ENCODE peak calls at places on chromosomes 5 and 9, in eight cellular contexts. I is heart right ventricle, C is OCI-LY7, K is prostate gland, R is lung, U is foreskin fibroblast, O is AG09319, V is GM10248. N is an unnamed sample.
A peak's percentile ranks its signal among the peaks of the same experiment; 100 is the strongest.

GRCh38 chr9:129776938-129777768 is 24.3 kb upstream of the PTGES start:
- DNase-seq in I (peak; percentile 93), C (no peak), K (peak; percentile 49), R (peak; percentile 90), U (peak; percentile 100), O (peak; percentile 98), V (no peak), N (no peak)

GRCh38 chr9:124599121-124599795 is 92.1 kb upstream of the NR5A1 start:
- DNase-seq in I (no peak), C (no peak), K (no peak), R (no peak), U (no peak), O (no peak), V (no peak), N (no peak)

GRCh38 chr5:60719329-60719728 is 19.4 kb upstream of the DEPDC1B start:
- DNase-seq in I (no peak), C (no peak), K (no peak), R (no peak), U (no peak), O (no peak), V (no peak), N (no peak)

GRCh38 chr9:131012023-131012334 is 3.0 kb downstream of the LAMC3 start:
- DNase-seq in I (no peak), C (no peak), K (no peak), R (no peak), U (no peak), O (no peak), V (no peak), N (no peak)

GRCh38 chr9:91700475-91700874 is 249.6 kb downstream of the ROR2 start:
- DNase-seq in I (no peak), C (no peak), K (no peak), R (no peak), U (no peak), O (no peak), V (no peak), N (no peak)

GRCh38 chr9:136295055-136295454 is 8.8 kb downstream of the CCDC187 start:
- DNase-seq in I (no peak), C (no peak), K (no peak), R (no peak), U (no peak), O (no peak), V (no peak), N (no peak)

GRCh38 chr9:20636883-20637440 is 14.7 kb upstream of the MLLT3 start:
- DNase-seq in I (no peak), C (no peak), K (no peak), R (no peak), U (peak; percentile 46), O (no peak), V (no peak), N (no peak)

GRCh38 chr5:151757233-151758140 is 944 bp downstream of the ATOX1 start:
- DNase-seq in I (no peak), C (peak; percentile 34), K (peak; percentile 18), R (no peak), U (peak; percentile 29), O (no peak), V (peak; percentile 36), N (peak; percentile 42)

GRCh38 chr5:81202652-81203051 is 30.5 kb upstream of the CKMT2 start:
- DNase-seq in I (peak; percentile 37), C (no peak), K (no peak), R (no peak), U (peak; percentile 59), O (no peak), V (no peak), N (no peak)

GRCh38 chr9:75889977-75890540 is 414 bp upstream of the PCSK5 start:
- DNase-seq in I (peak; percentile 20), C (no peak), K (peak; percentile 33), R (peak; percentile 52), U (peak; percentile 81), O (no peak), V (peak; percentile 16), N (peak; percentile 20)

GRCh38 chr5:180862645-180863044 is 1.6 kb upstream of the ZFP62 start:
- DNase-seq in I (no peak), C (no peak), K (no peak), R (no peak), U (no peak), O (no peak), V (no peak), N (no peak)

GRCh38 chr9:112174965-112175795 is at the start of gene SUSD1:
- DNase-seq in I (peak; percentile 28), C (no peak), K (no peak), R (peak; percentile 37), U (peak; percentile 51), O (no peak), V (peak; percentile 64), N (peak; percentile 82)

GRCh38 chr5:112192072-112192471 is 227.0 kb downstream of the EPB41L4A start:
- DNase-seq in I (no peak), C (no peak), K (no peak), R (no peak), U (no peak), O (no peak), V (no peak), N (no peak)

GRCh38 chr5:95763941-95764340 is 32.8 kb downstream of the RHOBTB3 start:
- DNase-seq in I (no peak), C (no peak), K (no peak), R (no peak), U (no peak), O (no peak), V (no peak), N (no peak)

GRCh38 chr5:106766913-106767312 is 903.8 kb downstream of the EFNA5 start:
- DNase-seq in I (no peak), C (no peak), K (no peak), R (no peak), U (peak; percentile 60), O (no peak), V (no peak), N (no peak)

GRCh38 chr9:19720374-19720773 is 68.5 kb downstream of the SLC24A2 start:
- DNase-seq in I (peak; percentile 5), C (no peak), K (no peak), R (no peak), U (peak; percentile 31), O (no peak), V (no peak), N (no peak)

GRCh38 chr5:24642022-24642421 is 2.8 kb downstream of the CDH10 start:
- DNase-seq in I (no peak), C (peak; percentile 34), K (no peak), R (no peak), U (peak; percentile 2), O (no peak), V (no peak), N (no peak)

GRCh38 chr5:59380350-59380951 is 513.1 kb downstream of the PDE4D start:
- DNase-seq in I (no peak), C (peak; percentile 56), K (peak; percentile 34), R (peak; percentile 39), U (peak; percentile 81), O (peak; percentile 41), V (peak; percentile 45), N (peak; percentile 62)

GRCh38 chr5:65395526-65396155 is 86.1 kb downstream of the ADAMTS6 start:
- DNase-seq in I (no peak), C (no peak), K (no peak), R (no peak), U (peak; percentile 44), O (no peak), V (no peak), N (no peak)

GRCh38 chr9:115391166-115391825 is 273.3 kb upstream of the TNC start:
- DNase-seq in I (no peak), C (no peak), K (no peak), R (no peak), U (peak; percentile 62), O (no peak), V (no peak), N (no peak)

GRCh38 chr5:87944553-87945320 is 323.9 kb downstream of the TMEM161B start:
- DNase-seq in I (peak; percentile 52), C (no peak), K (no peak), R (no peak), U (no peak), O (no peak), V (no peak), N (no peak)

GRCh38 chr5:120463991-120464626 is at the start of gene PRR16:
- DNase-seq in I (peak; percentile 35), C (no peak), K (peak; percentile 42), R (no peak), U (peak; percentile 94), O (no peak), V (peak; percentile 52), N (peak; percentile 71)
- TF ChIP-seq CTCF in I (no peak), C (no peak), K (no peak), R (no peak), U (no peak), O (no peak), V (no peak), N (no peak)

GRCh38 chr9:121026768-121027167 is 23.3 kb downstream of the C5 start:
- DNase-seq in I (no peak), C (no peak), K (no peak), R (no peak), U (peak; percentile 7), O (no peak), V (no peak), N (no peak)

GRCh38 chr9:121024237-121024636 is 25.8 kb downstream of the C5 start:
- DNase-seq in I (no peak), C (no peak), K (no peak), R (no peak), U (no peak), O (no peak), V (no peak), N (no peak)

GRCh38 chr9:121026260-121026691 is 23.8 kb downstream of the C5 start:
- DNase-seq in I (no peak), C (no peak), K (no peak), R (no peak), U (no peak), O (no peak), V (no peak), N (no peak)

GRCh38 chr9:121021294-121021693 is 28.8 kb downstream of the C5 start:
- DNase-seq in I (no peak), C (peak; percentile 7), K (no peak), R (no peak), U (peak; percentile 71), O (no peak), V (no peak), N (no peak)

GRCh38 chr9:121023064-121023463 is 27.0 kb downstream of the C5 start:
- DNase-seq in I (no peak), C (peak; percentile 20), K (no peak), R (no peak), U (peak; percentile 20), O (no peak), V (no peak), N (peak; percentile 15)
- TF ChIP-seq CTCF in I (no peak), C (peak; percentile 47), K (no peak), R (no peak), U (peak; percentile 31), O (peak; percentile 33), V (no peak), N (no peak)

GRCh38 chr9:121463026-121463827 is 36.4 kb downstream of the GGTA1 start:
- DNase-seq in I (peak; percentile 73), C (peak; percentile 21), K (no peak), R (peak; percentile 51), U (no peak), O (no peak), V (no peak), N (peak; percentile 26)
- TF ChIP-seq CTCF in I (peak; percentile 80), C (peak; percentile 85), K (no peak), R (peak; percentile 5), U (peak; percentile 59), O (peak; percentile 55), V (peak; percentile 42), N (peak; percentile 20)

DNA sequence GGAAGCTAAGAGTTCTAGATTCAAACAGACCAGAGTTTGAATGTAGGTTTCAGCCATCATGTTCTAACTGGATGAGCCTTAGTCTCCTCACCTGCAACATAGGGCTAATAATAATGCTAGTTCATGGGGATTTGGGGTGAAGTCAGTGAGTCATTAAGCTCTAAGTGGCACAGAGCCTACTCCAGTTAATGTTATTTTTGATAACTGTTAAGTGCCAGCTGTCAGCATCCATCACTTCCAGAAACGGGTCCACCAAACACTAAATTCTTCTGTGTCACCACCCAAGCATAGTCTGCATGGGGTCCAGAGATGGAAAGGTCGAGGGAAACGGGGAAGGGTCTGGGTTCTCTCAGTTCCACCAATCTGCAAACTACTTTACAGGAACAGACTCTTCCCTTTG is 1.8 kb upstream of the TSC1 start:
- DNase-seq in I (no peak), C (no peak), K (no peak), R (no peak), U (peak; percentile 35), O (no peak), V (no peak), N (no peak)
- TF ChIP-seq CTCF in I (no peak), C (no peak), K (no peak), R (no peak), U (no peak), O (no peak), V (no peak), N (no peak)

N was measured in GM20000.